ENCODE peak calls at places on chromosomes 16 and 17, in ten cellular contexts. One of them, this sample, is unnamed.

GRCh38 chr16:73949574-73950348 is 346.9 kb upstream of the PSMD7 start:
- DNase-seq in adrenal gland: peak; percentile 56
- DNase-seq in body of pancreas: no peak
- DNase-seq in osteocyte: no peak
- DNase-seq in A549: peak; percentile 28
- DNase-seq in IMR-90: peak; percentile 83
- DNase-seq in breast epithelium: no peak
- DNase-seq in A673: peak; percentile 65
- DNase-seq in tibial nerve: no peak
- DNase-seq in right atrium auricular region: no peak
- DNase-seq in this sample: peak; percentile 11

GRCh38 chr16:74291577-74292208 is 4.9 kb upstream of the PSMD7 start:
- DNase-seq in breast epithelium: no peak
- DNase-seq in adrenal gland: peak; percentile 72
- DNase-seq in right atrium auricular region: no peak
- DNase-seq in osteocyte: no peak
- DNase-seq in A673: no peak
- DNase-seq in IMR-90: peak; percentile 49
- DNase-seq in A549: no peak
- DNase-seq in body of pancreas: no peak
- DNase-seq in tibial nerve: no peak
- DNase-seq in this sample: no peak

GRCh38 chr16:3797473-3797872 is 80.1 kb upstream of the TRAP1 start:
- DNase-seq in breast epithelium: no peak
- DNase-seq in right atrium auricular region: no peak
- DNase-seq in IMR-90: no peak
- DNase-seq in body of pancreas: no peak
- DNase-seq in osteocyte: no peak
- DNase-seq in A673: no peak
- DNase-seq in tibial nerve: no peak
- DNase-seq in adrenal gland: no peak
- DNase-seq in A549: no peak
- DNase-seq in this sample: no peak

GRCh38 chr17:71511266-71511995 is 609.4 kb upstream of the SOX9 start:
- DNase-seq in body of pancreas: no peak
- DNase-seq in tibial nerve: no peak
- DNase-seq in right atrium auricular region: no peak
- DNase-seq in A673: no peak
- DNase-seq in A549: no peak
- DNase-seq in osteocyte: no peak
- DNase-seq in breast epithelium: no peak
- DNase-seq in IMR-90: no peak
- DNase-seq in adrenal gland: no peak
- DNase-seq in this sample: no peak

GRCh38 chr17:7873051-7873450 is 15.2 kb downstream of the CYB5D1 start:
- DNase-seq in A549: no peak
- DNase-seq in right atrium auricular region: no peak
- DNase-seq in osteocyte: no peak
- DNase-seq in adrenal gland: no peak
- DNase-seq in tibial nerve: no peak
- DNase-seq in breast epithelium: peak; percentile 6
- DNase-seq in body of pancreas: no peak
- DNase-seq in A673: no peak
- DNase-seq in IMR-90: peak; percentile 30
- DNase-seq in this sample: no peak

GRCh38 chr16:79980650-79981521 is 380.3 kb upstream of the MAF start:
- DNase-seq in osteocyte: no peak
- DNase-seq in right atrium auricular region: no peak
- DNase-seq in IMR-90: no peak
- DNase-seq in A673: no peak
- DNase-seq in A549: no peak
- DNase-seq in adrenal gland: no peak
- DNase-seq in tibial nerve: no peak
- DNase-seq in breast epithelium: no peak
- DNase-seq in body of pancreas: no peak
- DNase-seq in this sample: no peak

GRCh38 chr17:66507103-66507923 is 204.9 kb downstream of the PRKCA start:
- DNase-seq in body of pancreas: peak; percentile 15
- DNase-seq in A673: peak; percentile 60
- DNase-seq in tibial nerve: no peak
- DNase-seq in IMR-90: peak; percentile 75
- DNase-seq in right atrium auricular region: no peak
- DNase-seq in breast epithelium: no peak
- DNase-seq in A549: peak; percentile 76
- DNase-seq in osteocyte: no peak
- DNase-seq in adrenal gland: peak; percentile 78
- DNase-seq in this sample: no peak

GRCh38 chr17:66169839-66170238 is 22.1 kb downstream of the CEP112 start:
- DNase-seq in adrenal gland: no peak
- DNase-seq in A673: no peak
- DNase-seq in breast epithelium: no peak
- DNase-seq in right atrium auricular region: no peak
- DNase-seq in osteocyte: no peak
- DNase-seq in IMR-90: no peak
- DNase-seq in tibial nerve: no peak
- DNase-seq in body of pancreas: no peak
- DNase-seq in A549: no peak
- DNase-seq in this sample: no peak

GRCh38 chr17:64130559-64131001 is 636 bp upstream of the ERN1 start:
- DNase-seq in tibial nerve: no peak
- DNase-seq in osteocyte: peak; percentile 83
- DNase-seq in adrenal gland: peak; percentile 69
- DNase-seq in right atrium auricular region: peak; percentile 75
- DNase-seq in body of pancreas: peak; percentile 27
- DNase-seq in A673: no peak
- DNase-seq in A549: no peak
- DNase-seq in breast epithelium: no peak
- DNase-seq in IMR-90: peak; percentile 80
- DNase-seq in this sample: no peak

GRCh38 chr16:2786826-2787151 is 571 bp downstream of the PRSS33 start:
- DNase-seq in tibial nerve: no peak
- DNase-seq in adrenal gland: no peak
- DNase-seq in A673: no peak
- DNase-seq in breast epithelium: no peak
- DNase-seq in right atrium auricular region: no peak
- DNase-seq in IMR-90: no peak
- DNase-seq in osteocyte: no peak
- DNase-seq in body of pancreas: no peak
- DNase-seq in A549: no peak
- DNase-seq in this sample: no peak

GRCh38 chr16:19881028-19881427 is 3.6 kb downstream of the GPRC5B start:
- DNase-seq in body of pancreas: no peak
- DNase-seq in A549: no peak
- DNase-seq in tibial nerve: no peak
- DNase-seq in A673: no peak
- DNase-seq in breast epithelium: no peak
- DNase-seq in IMR-90: no peak
- DNase-seq in osteocyte: no peak
- DNase-seq in right atrium auricular region: no peak
- DNase-seq in adrenal gland: no peak
- DNase-seq in this sample: no peak

GRCh38 chr17:65366102-65366844 is 195.2 kb downstream of the AXIN2 start:
- DNase-seq in breast epithelium: no peak
- DNase-seq in tibial nerve: no peak
- DNase-seq in right atrium auricular region: no peak
- DNase-seq in adrenal gland: no peak
- DNase-seq in osteocyte: peak; percentile 70
- DNase-seq in body of pancreas: no peak
- DNase-seq in A549: no peak
- DNase-seq in IMR-90: no peak
- DNase-seq in A673: peak; percentile 84
- DNase-seq in this sample: no peak

DNA sequence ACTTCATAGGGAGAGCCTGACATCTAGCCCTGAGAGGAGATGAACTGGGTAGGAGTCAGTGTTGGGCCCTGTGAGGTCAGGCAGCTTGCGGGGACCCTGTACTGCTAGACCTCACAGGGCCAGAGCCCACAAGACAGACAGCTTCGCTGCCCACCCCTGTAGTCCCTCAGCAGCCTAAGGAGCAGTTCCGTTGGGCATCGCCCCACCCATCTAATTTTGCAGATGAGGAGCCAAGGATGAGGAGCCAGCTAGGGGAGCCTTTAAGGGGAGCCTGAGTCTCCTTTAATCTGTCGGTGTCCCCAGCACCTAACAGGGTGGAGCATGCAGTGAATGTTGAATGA is 755 bp upstream of the TUFM start:
- DNase-seq in A673: no peak
- DNase-seq in IMR-90: peak; percentile 6
- DNase-seq in right atrium auricular region: no peak
- DNase-seq in tibial nerve: no peak
- DNase-seq in breast epithelium: no peak
- DNase-seq in adrenal gland: no peak
- DNase-seq in A549: no peak
- DNase-seq in osteocyte: no peak
- DNase-seq in body of pancreas: no peak
- DNase-seq in this sample: no peak
- TF ChIP-seq CTCF in A673: no peak
- TF ChIP-seq CTCF in IMR-90: no peak
- TF ChIP-seq CTCF in right atrium auricular region: no peak
- TF ChIP-seq CTCF in tibial nerve: no peak
- TF ChIP-seq CTCF in breast epithelium: no peak
- TF ChIP-seq CTCF in adrenal gland: no peak
- TF ChIP-seq CTCF in A549: no peak
- TF ChIP-seq CTCF in osteocyte: no peak
- TF ChIP-seq CTCF in body of pancreas: no peak
- TF ChIP-seq CTCF in this sample: no peak

DNA sequence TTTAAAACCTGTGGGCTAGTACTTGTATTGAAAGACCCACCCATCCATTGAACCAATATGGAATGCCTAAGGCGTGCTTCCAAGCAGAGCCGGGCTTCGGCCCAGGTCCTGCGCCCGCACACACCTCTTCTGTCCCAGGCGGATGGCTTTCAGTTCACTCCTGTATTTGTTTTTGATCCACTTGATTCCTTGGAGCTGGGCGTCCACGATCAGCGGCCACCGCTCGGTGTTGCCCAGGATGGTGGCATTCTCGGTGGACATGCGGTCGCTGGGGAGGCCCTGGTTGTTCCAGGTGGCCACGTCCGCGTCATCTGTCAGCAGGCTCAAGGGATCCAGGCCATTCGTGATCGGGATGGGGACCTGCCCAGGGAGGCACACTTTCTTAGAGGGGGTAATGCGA is 75.9 kb downstream of the PGS1 start:
- DNase-seq in right atrium auricular region: no peak
- DNase-seq in A673: no peak
- DNase-seq in tibial nerve: no peak
- DNase-seq in A549: no peak
- DNase-seq in breast epithelium: no peak
- DNase-seq in osteocyte: no peak
- DNase-seq in body of pancreas: no peak
- DNase-seq in IMR-90: no peak
- DNase-seq in adrenal gland: no peak
- DNase-seq in this sample: no peak
- TF ChIP-seq CTCF in right atrium auricular region: no peak
- TF ChIP-seq CTCF in A673: no peak
- TF ChIP-seq CTCF in tibial nerve: no peak
- TF ChIP-seq CTCF in A549: no peak
- TF ChIP-seq CTCF in breast epithelium: no peak
- TF ChIP-seq CTCF in osteocyte: no peak
- TF ChIP-seq CTCF in body of pancreas: no peak
- TF ChIP-seq CTCF in IMR-90: no peak
- TF ChIP-seq CTCF in adrenal gland: no peak
- TF ChIP-seq CTCF in this sample: no peak

DNA sequence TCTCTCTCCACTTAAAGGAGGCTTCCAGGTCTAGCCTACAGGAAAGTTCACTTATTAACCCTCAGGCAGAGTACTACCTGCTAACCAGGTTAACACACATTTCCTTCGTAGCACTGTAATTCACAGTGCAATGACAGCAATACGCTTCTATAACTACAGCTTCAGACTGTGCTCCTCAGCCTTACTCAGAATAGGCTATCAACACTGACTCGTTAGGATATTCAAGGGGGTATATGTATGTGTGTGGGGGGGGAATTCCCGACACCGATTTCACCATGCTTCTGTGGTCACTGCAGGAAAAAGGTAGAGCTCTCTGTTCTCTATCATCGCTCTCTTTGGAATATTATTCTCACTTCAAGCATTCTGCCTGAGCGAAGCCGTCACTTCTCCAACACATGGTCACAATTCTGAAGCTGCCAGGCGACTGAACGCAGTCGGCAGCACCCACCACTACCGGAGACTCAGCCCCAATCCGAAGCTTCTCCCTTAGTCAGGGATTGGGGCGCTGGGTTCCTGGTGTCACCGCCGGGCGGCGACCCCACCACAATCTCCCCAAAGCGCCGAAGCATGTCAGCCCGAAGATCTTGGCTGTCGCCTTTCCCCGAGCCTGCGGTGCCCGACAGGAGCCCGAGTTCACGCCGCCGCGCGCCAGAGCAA is 599 bp downstream of the GGA3 start:
- DNase-seq in breast epithelium: no peak
- DNase-seq in A673: no peak
- DNase-seq in adrenal gland: no peak
- DNase-seq in IMR-90: peak; percentile 24
- DNase-seq in osteocyte: no peak
- DNase-seq in right atrium auricular region: no peak
- DNase-seq in tibial nerve: no peak
- DNase-seq in body of pancreas: no peak
- DNase-seq in A549: no peak
- DNase-seq in this sample: no peak
- TF ChIP-seq CTCF in breast epithelium: no peak
- TF ChIP-seq CTCF in A673: peak; percentile 14
- TF ChIP-seq CTCF in adrenal gland: no peak
- TF ChIP-seq CTCF in IMR-90: no peak
- TF ChIP-seq CTCF in osteocyte: peak; percentile 12
- TF ChIP-seq CTCF in right atrium auricular region: no peak
- TF ChIP-seq CTCF in tibial nerve: no peak
- TF ChIP-seq CTCF in body of pancreas: no peak
- TF ChIP-seq CTCF in A549: peak; percentile 20
- TF ChIP-seq CTCF in this sample: no peak

GRCh38 chr17:73586921-73587680 is 57.1 kb downstream of the SDK2 start:
- DNase-seq in right atrium auricular region: no peak
- DNase-seq in tibial nerve: no peak
- DNase-seq in osteocyte: no peak
- DNase-seq in breast epithelium: no peak
- DNase-seq in IMR-90: no peak
- DNase-seq in body of pancreas: no peak
- DNase-seq in A549: peak; percentile 21
- DNase-seq in A673: no peak
- DNase-seq in adrenal gland: peak; percentile 27
- DNase-seq in this sample: no peak

GRCh38 chr17:73586153-73586906 is 57.9 kb downstream of the SDK2 start:
- DNase-seq in tibial nerve: no peak
- DNase-seq in osteocyte: no peak
- DNase-seq in breast epithelium: no peak
- DNase-seq in adrenal gland: no peak
- DNase-seq in body of pancreas: no peak
- DNase-seq in A549: no peak
- DNase-seq in IMR-90: no peak
- DNase-seq in A673: peak; percentile 47
- DNase-seq in right atrium auricular region: no peak
- DNase-seq in this sample: no peak

GRCh38 chr17:73584987-73585386 is 59.3 kb downstream of the SDK2 start:
- DNase-seq in body of pancreas: no peak
- DNase-seq in IMR-90: no peak
- DNase-seq in tibial nerve: no peak
- DNase-seq in breast epithelium: no peak
- DNase-seq in right atrium auricular region: no peak
- DNase-seq in osteocyte: no peak
- DNase-seq in adrenal gland: no peak
- DNase-seq in A549: no peak
- DNase-seq in A673: no peak
- DNase-seq in this sample: no peak

GRCh38 chr17:73584049-73584448 is 60.2 kb downstream of the SDK2 start:
- DNase-seq in IMR-90: no peak
- DNase-seq in A549: no peak
- DNase-seq in right atrium auricular region: no peak
- DNase-seq in osteocyte: no peak
- DNase-seq in body of pancreas: no peak
- DNase-seq in breast epithelium: no peak
- DNase-seq in A673: no peak
- DNase-seq in tibial nerve: no peak
- DNase-seq in adrenal gland: no peak
- DNase-seq in this sample: no peak

GRCh38 chr17:73585583-73585982 is 58.7 kb downstream of the SDK2 start:
- DNase-seq in body of pancreas: no peak
- DNase-seq in breast epithelium: no peak
- DNase-seq in right atrium auricular region: no peak
- DNase-seq in tibial nerve: no peak
- DNase-seq in IMR-90: no peak
- DNase-seq in A673: no peak
- DNase-seq in A549: peak; percentile 23
- DNase-seq in adrenal gland: no peak
- DNase-seq in osteocyte: no peak
- DNase-seq in this sample: no peak
- TF ChIP-seq CTCF in body of pancreas: no peak
- TF ChIP-seq CTCF in breast epithelium: no peak
- TF ChIP-seq CTCF in right atrium auricular region: no peak
- TF ChIP-seq CTCF in tibial nerve: no peak
- TF ChIP-seq CTCF in IMR-90: no peak
- TF ChIP-seq CTCF in A673: peak; percentile 14
- TF ChIP-seq CTCF in A549: no peak
- TF ChIP-seq CTCF in adrenal gland: no peak
- TF ChIP-seq CTCF in osteocyte: no peak
- TF ChIP-seq CTCF in this sample: no peak

This sample was measured in LNCaP clone FGC.